ENCODE peak calls at places on chromosomes 12 and 14, in five cellular contexts. V, M, H, Q and Y are unnamed samples.

GRCh38 chr12:104132351-104132956 is 5.6 kb downstream of the NFYB start:
- DNase-seq in V (no peak), M (no peak), H (peak), Q (no peak), Y (no peak)

GRCh38 chr12:28415755-28416154 is 225.5 kb downstream of the CCDC91 start:
- DNase-seq in V (no peak), M (peak), H (no peak), Q (no peak), Y (no peak)

GRCh38 chr12:89992668-89993401 is 284.2 kb upstream of the ATP2B1 start:
- DNase-seq in V (no peak), M (no peak), H (no peak), Q (no peak), Y (no peak)

GRCh38 chr12:106106129-106106566 is 32.6 kb downstream of the NUAK1 start:
- DNase-seq in V (no peak), M (no peak), H (no peak), Q (no peak), Y (no peak)

GRCh38 chr12:52836042-52836466 is 1.9 kb upstream of the KRT79 start:
- DNase-seq in V (no peak), M (peak), H (no peak), Q (no peak), Y (no peak)

GRCh38 chr12:79573820-79574219 is 116.9 kb downstream of the PAWR start:
- DNase-seq in V (no peak), M (no peak), H (no peak), Q (no peak), Y (no peak)

GRCh38 chr14:24051162-24051788 is 534 bp upstream of the CARMIL3 start:
- DNase-seq in V (peak), M (no peak), H (no peak), Q (no peak), Y (no peak)

GRCh38 chr12:72133497-72134055 is 138.6 kb upstream of the TRHDE start:
- DNase-seq in V (no peak), M (no peak), H (no peak), Q (no peak), Y (no peak)

GRCh38 chr12:12452326-12452725 is 95.4 kb downstream of the BORCS5 start:
- DNase-seq in V (no peak), M (no peak), H (no peak), Q (no peak), Y (no peak)

GRCh38 chr12:123270380-123271181 is 1.1 kb downstream of the CDK2AP1 start:
- DNase-seq in V (no peak), M (peak), H (no peak), Q (no peak), Y (no peak)

GRCh38 chr12:106733660-106734059 is 40.8 kb upstream of the RIC8B start:
- DNase-seq in V (no peak), M (no peak), H (no peak), Q (no peak), Y (no peak)

GRCh38 chr14:54796961-54797360 is 105.7 kb downstream of the GCH1 start:
- DNase-seq in V (no peak), M (peak), H (no peak), Q (no peak), Y (no peak)

GRCh38 chr14:71579331-71579730 is 352.9 kb upstream of the RGS6 start:
- DNase-seq in V (no peak), M (no peak), H (no peak), Q (no peak), Y (no peak)

GRCh38 chr12:111792155-111792876 is 25.6 kb downstream of the ALDH2 start:
- DNase-seq in V (peak), M (no peak), H (no peak), Q (no peak), Y (no peak)

GRCh38 chr12:14840616-14841015 is 2.7 kb downstream of the ART4 start:
- DNase-seq in V (no peak), M (no peak), H (no peak), Q (no peak), Y (no peak)

GRCh38 chr12:107007421-107007820 is 20.5 kb upstream of the MTERF2 start:
- DNase-seq in V (no peak), M (no peak), H (no peak), Q (no peak), Y (no peak)

GRCh38 chr14:58100735-58101368 is 51.2 kb downstream of the ARMH4 start:
- DNase-seq in V (no peak), M (peak), H (no peak), Q (no peak), Y (no peak)

GRCh38 chr12:123107926-123108681 is 42.8 kb downstream of the PITPNM2 start:
- DNase-seq in V (no peak), M (no peak), H (no peak), Q (no peak), Y (no peak)

GRCh38 chr12:80602455-80602854 is 105.0 kb upstream of the MYF6 start:
- DNase-seq in V (no peak), M (no peak), H (no peak), Q (no peak), Y (no peak)

DNA sequence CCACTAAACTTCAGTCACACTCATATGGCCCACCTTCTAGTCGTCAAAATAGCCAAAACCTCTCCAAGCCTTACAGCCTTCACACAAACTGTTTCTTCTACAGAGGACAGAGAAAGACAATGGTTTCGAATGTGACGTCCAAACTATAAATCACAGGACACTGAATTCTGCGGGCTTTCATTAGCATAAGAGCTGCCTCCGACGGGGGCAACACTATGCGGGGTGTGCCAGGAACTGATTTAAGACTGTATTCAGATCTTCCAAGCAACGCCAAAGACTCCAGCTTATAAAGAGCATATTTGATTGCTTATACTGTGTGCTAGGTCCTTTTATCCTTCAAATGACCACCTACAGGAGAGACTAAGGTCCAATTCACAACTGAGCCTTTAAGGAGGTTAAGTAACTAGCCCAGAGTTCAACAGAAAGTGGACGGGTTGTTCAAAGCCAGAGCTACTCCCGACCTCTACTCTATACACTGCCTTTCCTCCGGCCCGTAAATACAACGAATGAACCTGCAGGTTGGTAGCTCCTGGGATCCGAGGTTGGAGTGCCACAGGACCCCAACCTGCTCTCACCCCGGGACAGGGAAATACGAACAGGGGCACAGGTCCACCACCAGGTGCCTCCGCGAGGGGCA is 574 bp downstream of the L2HGDH start:
- DNase-seq in V (no peak), M (no peak), H (no peak), Q (no peak), Y (no peak)
- TF ChIP-seq CTCF in V (peak), M (peak), H (no peak), Q (peak), Y (peak)

GRCh38 chr12:51049525-51049924 is 1.4 kb downstream of the LETMD1 start:
- DNase-seq in V (no peak), M (no peak), H (no peak), Q (no peak), Y (no peak)
- H3K4me3 ChIP-seq in V (no peak), M (peak), H (peak), Q (peak), Y (peak)

GRCh38 chr12:63353559-63353958 is 202.6 kb upstream of the AVPR1A start:
- DNase-seq in V (no peak), M (no peak), H (no peak), Q (no peak), Y (no peak)
- TF ChIP-seq CTCF in V (no peak), M (no peak), H (no peak), Q (no peak), Y (no peak)

DNA sequence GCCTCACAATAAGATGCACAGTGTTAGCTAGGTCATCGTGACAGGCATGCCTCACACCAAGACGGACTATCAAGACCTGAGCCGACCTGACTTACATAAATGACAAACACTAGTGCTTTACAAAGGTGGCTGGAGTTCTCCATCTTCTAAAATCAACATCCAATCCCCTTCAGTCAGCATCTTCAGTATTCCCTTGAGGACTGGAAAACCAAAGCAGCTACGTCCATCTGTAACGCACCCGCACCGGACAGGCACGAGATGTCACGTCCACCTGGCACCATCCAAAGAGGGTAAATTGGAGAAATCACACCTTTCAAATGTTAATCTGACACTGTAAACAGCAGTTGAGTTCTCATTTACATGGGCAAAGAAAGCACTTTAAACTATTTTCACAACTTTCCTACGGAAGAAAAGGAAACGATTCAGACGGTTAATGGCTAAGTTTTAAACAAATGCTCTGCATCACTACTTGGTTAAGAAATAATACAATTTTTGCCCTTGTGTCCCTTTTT is 130.2 kb downstream of the PRICKLE1 start:
- DNase-seq in V (no peak), M (no peak), H (no peak), Q (no peak), Y (no peak)
- H3K4me3 ChIP-seq in V (no peak), M (no peak), H (no peak), Q (no peak), Y (no peak)

GRCh38 chr12:58804749-58805148 is 115.6 kb downstream of the LRIG3 start:
- DNase-seq in V (no peak), M (no peak), H (no peak), Q (no peak), Y (no peak)
- TF ChIP-seq CTCF in V (no peak), M (peak), H (no peak), Q (peak), Y (peak)

GRCh38 chr12:99981639-99982190 is 3.0 kb downstream of the ANKS1B start:
- DNase-seq in V (no peak), M (no peak), H (no peak), Q (no peak), Y (no peak)

GRCh38 chr12:99984271-99985128 is at the start of gene ANKS1B:
- DNase-seq in V (peak), M (peak), H (peak), Q (no peak), Y (no peak)

GRCh38 chr12:99983721-99984258 is 946 bp downstream of the ANKS1B start:
- DNase-seq in V (no peak), M (no peak), H (no peak), Q (no peak), Y (no peak)

GRCh38 chr12:99985129-99985570 is 414 bp upstream of the ANKS1B start:
- DNase-seq in V (no peak), M (no peak), H (no peak), Q (no peak), Y (no peak)

GRCh38 chr12:99985631-99986030 is 895 bp upstream of the ANKS1B start:
- DNase-seq in V (no peak), M (no peak), H (no peak), Q (no peak), Y (no peak)
- H3K4me3 ChIP-seq in V (peak), M (peak), H (no peak), Q (no peak), Y (no peak)

DNA sequence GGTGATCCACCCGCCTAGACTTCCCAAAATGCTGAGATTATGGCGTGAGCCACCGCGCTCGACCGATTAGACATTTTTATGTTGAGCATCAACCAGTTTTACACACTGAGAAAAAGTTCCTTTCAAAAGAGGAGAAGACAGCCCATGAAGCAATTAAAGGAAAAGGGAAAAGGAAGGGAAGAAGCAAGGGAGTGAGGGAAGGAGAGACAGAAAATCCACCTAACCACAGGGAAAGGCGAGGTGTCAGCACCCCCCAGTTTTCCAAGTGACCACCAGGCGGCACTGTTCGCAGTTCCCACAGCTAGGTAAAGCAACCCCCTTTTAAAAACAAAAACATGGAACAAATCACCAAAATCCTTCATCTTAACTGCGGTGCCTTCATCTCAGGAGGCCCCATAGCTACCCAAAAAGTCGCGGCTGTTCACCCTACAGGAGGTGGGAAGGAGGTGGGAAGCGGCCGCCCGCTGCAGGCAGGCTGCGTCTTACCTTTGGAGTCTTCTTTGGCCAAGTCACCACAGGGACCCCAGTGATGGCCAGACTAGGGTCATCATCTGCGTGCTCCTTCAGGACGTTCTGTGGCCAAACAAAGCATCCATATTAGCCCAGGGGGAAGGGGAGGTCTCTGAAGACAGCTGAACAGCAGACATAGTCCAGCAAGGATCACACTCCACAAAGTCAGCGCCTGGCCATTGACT is 86.6 kb downstream of the KDM2B start:
- DNase-seq in V (peak), M (peak), H (no peak), Q (no peak), Y (no peak)
- TF ChIP-seq CTCF in V (peak), M (peak), H (peak), Q (peak), Y (peak)